ENCODE peak calls at places on chromosomes 5 and 9, in six cellular contexts. M is DMS79 treated with DMSO at 0.1 percent for 48 hours; Q is neural crest cell; H is trophoblast cell; U is skeletal muscle cell; Y is activated naive CD4-positive, alpha-beta T cell. F is an unnamed sample.

GRCh38 chr9:129245276-129245675 is 67.2 kb upstream of the IER5L start:
- DNase-seq in M (no peak), H (peak; percentile 20), Q (no peak), Y (no peak), U (no peak), F (no peak)

GRCh38 chr9:104890433-104890770 is 37.6 kb downstream of the ABCA1 start:
- DNase-seq in U (no peak), Y (no peak), H (no peak), Q (no peak), M (no peak), F (no peak)

GRCh38 chr9:111974092-111974681 is 77.6 kb downstream of the UGCG start:
- DNase-seq in Y (no peak), M (no peak), Q (no peak), H (no peak), U (no peak), F (no peak)

GRCh38 chr9:21294325-21294724 is 10.8 kb downstream of the IFNA5 start:
- DNase-seq in M (no peak), H (peak; percentile 65), Q (no peak), Y (no peak), U (peak; percentile 17), F (no peak)

GRCh38 chr5:89276566-89277305 is 393.8 kb upstream of the MEF2C start:
- DNase-seq in Y (no peak), Q (no peak), H (peak; percentile 17), M (no peak), U (no peak), F (no peak)

GRCh38 chr9:109307380-109308240 is 13.2 kb downstream of the EPB41L4B start:
- DNase-seq in M (no peak), U (no peak), Q (no peak), H (no peak), Y (no peak), F (no peak)

GRCh38 chr9:125591888-125592287 is 115.1 kb downstream of the MAPKAP1 start:
- DNase-seq in Y (no peak), H (no peak), U (no peak), Q (no peak), M (no peak), F (no peak)

GRCh38 chr9:131273146-131273545 is 3.2 kb downstream of the FAM78A start:
- DNase-seq in Q (no peak), U (no peak), H (no peak), M (no peak), Y (no peak), F (no peak)

GRCh38 chr5:36041537-36041845 is 25.2 kb downstream of the UGT3A2 start:
- DNase-seq in Q (no peak), M (peak; percentile 95), Y (no peak), H (no peak), U (no peak), F (no peak)

GRCh38 chr9:111438576-111439235 is 45.5 kb downstream of the ECPAS start:
- DNase-seq in M (no peak), Y (no peak), Q (no peak), H (no peak), U (peak; percentile 30), F (peak; percentile 40)

GRCh38 chr5:56278267-56278826 is 45.2 kb upstream of the ANKRD55 start:
- DNase-seq in U (peak; percentile 90), H (no peak), Q (no peak), M (no peak), Y (no peak), F (peak; percentile 50)

GRCh38 chr9:99296375-99296951 is 74.4 kb downstream of the SEC61B start:
- DNase-seq in U (no peak), Y (no peak), H (no peak), M (no peak), Q (no peak), F (no peak)

GRCh38 chr5:96113170-96113939 is 151.7 kb upstream of the ELL2 start:
- DNase-seq in U (no peak), M (no peak), Y (no peak), H (no peak), Q (no peak), F (no peak)

GRCh38 chr5:125134216-125135081 is 388.0 kb upstream of the ZNF608 start:
- DNase-seq in Q (no peak), H (no peak), Y (no peak), U (peak; percentile 81), M (no peak), F (no peak)

GRCh38 chr9:750264-750967 is 91.1 kb upstream of the DMRT1 start:
- DNase-seq in U (no peak), Y (no peak), M (no peak), H (no peak), Q (no peak), F (no peak)

GRCh38 chr5:157464518-157465171 is 4.6 kb downstream of the NIPAL4 start:
- DNase-seq in M (peak; percentile 40), Q (no peak), U (peak; percentile 90), H (peak; percentile 54), Y (no peak), F (peak; percentile 32)

GRCh38 chr9:125608488-125609224 is 98.4 kb downstream of the MAPKAP1 start:
- DNase-seq in H (no peak), U (no peak), M (no peak), Y (no peak), Q (no peak), F (no peak)

GRCh38 chr9:109411818-109412352 is 86.2 kb downstream of the PTPN3 start:
- DNase-seq in H (no peak), Q (no peak), Y (no peak), M (no peak), U (no peak), F (no peak)

GRCh38 chr5:52810426-52810825 is 22.7 kb downstream of the ITGA1 start:
- DNase-seq in U (no peak), Q (no peak), H (no peak), M (no peak), Y (no peak), F (no peak)

GRCh38 chr5:90473321-90474234 is 993 bp downstream of the MBLAC2 start:
- DNase-seq in Y (no peak), M (peak; percentile 4), H (peak; percentile 22), U (no peak), Q (peak; percentile 25), F (peak; percentile 18)

GRCh38 chr5:122183098-122183794 is 53.9 kb downstream of the ZNF474 start:
- DNase-seq in Y (no peak), U (peak; percentile 92), M (peak; percentile 22), H (no peak), Q (no peak), F (no peak)

GRCh38 chr9:3804148-3804547 is 278.3 kb upstream of the RFX3 start:
- DNase-seq in Y (no peak), M (no peak), H (no peak), U (no peak), Q (no peak), F (no peak)

GRCh38 chr5:168314735-168315411 is 23.4 kb downstream of the WWC1 start:
- DNase-seq in Q (no peak), U (peak; percentile 92), Y (no peak), M (no peak), H (peak; percentile 95), F (no peak)

GRCh38 chr5:61051267-61051666 is 106.3 kb downstream of the NDUFAF2 start:
- DNase-seq in H (no peak), Q (no peak), U (peak; percentile 26), M (no peak), Y (no peak), F (peak; percentile 69)

GRCh38 chr5:81749186-81749561 is 1.7 kb downstream of the SSBP2 start:
- DNase-seq in U (no peak), Q (no peak), H (no peak), Y (no peak), M (no peak), F (no peak)

GRCh38 chr9:93427655-93428379 is 23.7 kb upstream of the FAM120A start:
- DNase-seq in M (no peak), U (no peak), H (peak; percentile 19), Q (no peak), Y (no peak), F (no peak)

GRCh38 chr5:158953929-158954534 is 145.7 kb downstream of the EBF1 start:
- DNase-seq in M (no peak), Y (no peak), U (no peak), H (no peak), Q (no peak), F (no peak)

F was measured in dermis microvascular lymphatic vessel endothelial cell.